ENCODE peak calls at places on chromosomes 7 and 10, in six cellular contexts. One of them, this sample, is unnamed.

GRCh38 chr7:48337781-48338180 is 166.5 kb downstream of the ABCA13 start:
- DNase-seq in K562: no peak
- DNase-seq in astrocyte: no peak
- DNase-seq in HepG2: no peak
- DNase-seq in neural progenitor cell: no peak
- DNase-seq in mammary epithelial cell: no peak
- DNase-seq in this sample: no peak

GRCh38 chr10:68212721-68213352 is 19.1 kb downstream of the ATOH7 start:
- DNase-seq in K562: peak; percentile 37
- DNase-seq in astrocyte: peak; percentile 7
- DNase-seq in HepG2: peak; percentile 15
- DNase-seq in neural progenitor cell: no peak
- DNase-seq in mammary epithelial cell: peak; percentile 46
- DNase-seq in this sample: peak; percentile 43

GRCh38 chr7:83574616-83575015 is 74.3 kb downstream of the SEMA3E start:
- DNase-seq in K562: no peak
- DNase-seq in astrocyte: no peak
- DNase-seq in HepG2: no peak
- DNase-seq in neural progenitor cell: no peak
- DNase-seq in mammary epithelial cell: no peak
- DNase-seq in this sample: no peak

GRCh38 chr7:117873056-117873932 is at the start of gene CTTNBP2:
- DNase-seq in K562: no peak
- DNase-seq in astrocyte: peak; percentile 40
- DNase-seq in HepG2: no peak
- DNase-seq in neural progenitor cell: peak; percentile 90
- DNase-seq in mammary epithelial cell: peak; percentile 30
- DNase-seq in this sample: peak; percentile 85

GRCh38 chr10:100656479-100656878 is 88.9 kb upstream of the PAX2 start:
- DNase-seq in K562: peak; percentile 84
- DNase-seq in astrocyte: no peak
- DNase-seq in HepG2: no peak
- DNase-seq in neural progenitor cell: peak; percentile 72
- DNase-seq in mammary epithelial cell: peak; percentile 68
- DNase-seq in this sample: peak; percentile 74

GRCh38 chr10:125113661-125114388 is 46.5 kb downstream of the CTBP2 start:
- DNase-seq in K562: no peak
- DNase-seq in astrocyte: peak; percentile 77
- DNase-seq in HepG2: no peak
- DNase-seq in neural progenitor cell: no peak
- DNase-seq in mammary epithelial cell: peak; percentile 48
- DNase-seq in this sample: no peak

GRCh38 chr7:111558948-111559347 is 3.3 kb downstream of the IMMP2L start:
- DNase-seq in K562: no peak
- DNase-seq in astrocyte: no peak
- DNase-seq in HepG2: no peak
- DNase-seq in neural progenitor cell: no peak
- DNase-seq in mammary epithelial cell: no peak
- DNase-seq in this sample: no peak

GRCh38 chr7:23106491-23106800 is 861 bp downstream of the KLHL7 start:
- DNase-seq in K562: no peak
- DNase-seq in astrocyte: peak; percentile 28
- DNase-seq in HepG2: no peak
- DNase-seq in neural progenitor cell: peak; percentile 74
- DNase-seq in mammary epithelial cell: no peak
- DNase-seq in this sample: peak; percentile 80

GRCh38 chr10:97822261-97822687 is 27.4 kb upstream of the GOLGA7B start:
- DNase-seq in K562: no peak
- DNase-seq in astrocyte: no peak
- DNase-seq in HepG2: no peak
- DNase-seq in neural progenitor cell: no peak
- DNase-seq in mammary epithelial cell: peak; percentile 79
- DNase-seq in this sample: no peak

GRCh38 chr10:78528749-78529204 is 495.1 kb downstream of the RPS24 start:
- DNase-seq in K562: no peak
- DNase-seq in astrocyte: no peak
- DNase-seq in HepG2: peak; percentile 95
- DNase-seq in neural progenitor cell: no peak
- DNase-seq in mammary epithelial cell: no peak
- DNase-seq in this sample: no peak

GRCh38 chr10:132394201-132394811 is 2.7 kb upstream of the PWWP2B start:
- DNase-seq in K562: no peak
- DNase-seq in astrocyte: no peak
- DNase-seq in HepG2: no peak
- DNase-seq in neural progenitor cell: no peak
- DNase-seq in mammary epithelial cell: no peak
- DNase-seq in this sample: no peak

GRCh38 chr7:21338728-21339164 is 89.1 kb upstream of the SP4 start:
- DNase-seq in K562: no peak
- DNase-seq in astrocyte: no peak
- DNase-seq in HepG2: no peak
- DNase-seq in neural progenitor cell: no peak
- DNase-seq in mammary epithelial cell: no peak
- DNase-seq in this sample: no peak

GRCh38 chr7:80722596-80723141 is 84.2 kb downstream of the CD36 start:
- DNase-seq in K562: no peak
- DNase-seq in astrocyte: peak; percentile 100
- DNase-seq in HepG2: peak; percentile 45
- DNase-seq in neural progenitor cell: peak; percentile 10
- DNase-seq in mammary epithelial cell: peak; percentile 99
- DNase-seq in this sample: peak; percentile 47

GRCh38 chr7:7496326-7496725 is 39.3 kb downstream of the COL28A1 start:
- DNase-seq in K562: no peak
- DNase-seq in astrocyte: peak; percentile 74
- DNase-seq in HepG2: no peak
- DNase-seq in neural progenitor cell: no peak
- DNase-seq in mammary epithelial cell: no peak
- DNase-seq in this sample: no peak

GRCh38 chr7:2715341-2716231 is 27.6 kb downstream of the AMZ1 start:
- DNase-seq in K562: no peak
- DNase-seq in astrocyte: no peak
- DNase-seq in HepG2: no peak
- DNase-seq in neural progenitor cell: no peak
- DNase-seq in mammary epithelial cell: no peak
- DNase-seq in this sample: no peak

GRCh38 chr7:134724606-134725005 is 54.8 kb upstream of the CALD1 start:
- DNase-seq in K562: no peak
- DNase-seq in astrocyte: no peak
- DNase-seq in HepG2: peak; percentile 10
- DNase-seq in neural progenitor cell: peak; percentile 31
- DNase-seq in mammary epithelial cell: peak; percentile 40
- DNase-seq in this sample: peak; percentile 79

GRCh38 chr10:767211-767610 is 77.7 kb upstream of the DIP2C start:
- DNase-seq in K562: no peak
- DNase-seq in astrocyte: no peak
- DNase-seq in HepG2: no peak
- DNase-seq in neural progenitor cell: no peak
- DNase-seq in mammary epithelial cell: no peak
- DNase-seq in this sample: no peak

GRCh38 chr7:38451840-38452239 is 178.4 kb upstream of the TARP start:
- DNase-seq in K562: no peak
- DNase-seq in astrocyte: peak; percentile 16
- DNase-seq in HepG2: peak; percentile 1
- DNase-seq in neural progenitor cell: peak; percentile 49
- DNase-seq in mammary epithelial cell: peak; percentile 4
- DNase-seq in this sample: peak; percentile 62

GRCh38 chr7:36036590-36036989 is 116.5 kb upstream of the EEPD1 start:
- DNase-seq in K562: no peak
- DNase-seq in astrocyte: no peak
- DNase-seq in HepG2: no peak
- DNase-seq in neural progenitor cell: no peak
- DNase-seq in mammary epithelial cell: peak; percentile 7
- DNase-seq in this sample: no peak

GRCh38 chr10:52050429-52051047 is 263.5 kb upstream of the DKK1 start:
- DNase-seq in K562: no peak
- DNase-seq in astrocyte: no peak
- DNase-seq in HepG2: no peak
- DNase-seq in neural progenitor cell: no peak
- DNase-seq in mammary epithelial cell: no peak
- DNase-seq in this sample: no peak

GRCh38 chr7:28685660-28686417 is 272.3 kb downstream of the TRIL start:
- DNase-seq in K562: peak; percentile 9
- DNase-seq in astrocyte: peak; percentile 98
- DNase-seq in HepG2: peak; percentile 68
- DNase-seq in neural progenitor cell: peak; percentile 58
- DNase-seq in mammary epithelial cell: peak; percentile 96
- DNase-seq in this sample: peak; percentile 77

GRCh38 chr7:32905175-32905662 is 13.7 kb upstream of the KBTBD2 start:
- DNase-seq in K562: peak; percentile 85
- DNase-seq in astrocyte: peak; percentile 80
- DNase-seq in HepG2: no peak
- DNase-seq in neural progenitor cell: peak; percentile 73
- DNase-seq in mammary epithelial cell: peak; percentile 54
- DNase-seq in this sample: peak; percentile 98

DNA sequence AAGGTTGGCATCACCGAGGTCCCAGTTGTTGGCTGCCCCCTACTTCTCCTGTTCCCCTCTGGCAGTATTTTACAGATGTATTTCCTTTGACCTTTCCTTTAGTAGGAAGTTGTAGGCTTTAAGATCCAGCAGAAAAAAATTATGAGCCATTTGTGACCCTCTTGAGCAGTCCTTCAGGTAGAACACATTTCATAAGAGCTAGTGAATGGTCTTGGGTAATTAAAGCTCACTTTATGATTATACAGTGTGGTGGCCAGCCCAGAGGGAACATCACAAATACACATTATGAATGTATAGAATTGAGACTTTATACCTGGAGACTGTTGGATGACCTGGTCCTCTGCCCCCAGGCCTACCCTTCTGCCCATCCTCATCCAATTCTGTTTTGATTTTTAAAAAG is 57.0 kb downstream of the KAT6B start:
- DNase-seq in K562: no peak
- DNase-seq in astrocyte: no peak
- DNase-seq in HepG2: no peak
- DNase-seq in neural progenitor cell: no peak
- DNase-seq in mammary epithelial cell: no peak
- DNase-seq in this sample: no peak
- TF ChIP-seq EZH2 in K562: no peak
- TF ChIP-seq EZH2 in astrocyte: no peak
- TF ChIP-seq EZH2 in HepG2: no peak
- TF ChIP-seq EZH2 in neural progenitor cell: no peak
- TF ChIP-seq EZH2 in mammary epithelial cell: no peak
- TF ChIP-seq EZH2 in this sample: no peak

DNA sequence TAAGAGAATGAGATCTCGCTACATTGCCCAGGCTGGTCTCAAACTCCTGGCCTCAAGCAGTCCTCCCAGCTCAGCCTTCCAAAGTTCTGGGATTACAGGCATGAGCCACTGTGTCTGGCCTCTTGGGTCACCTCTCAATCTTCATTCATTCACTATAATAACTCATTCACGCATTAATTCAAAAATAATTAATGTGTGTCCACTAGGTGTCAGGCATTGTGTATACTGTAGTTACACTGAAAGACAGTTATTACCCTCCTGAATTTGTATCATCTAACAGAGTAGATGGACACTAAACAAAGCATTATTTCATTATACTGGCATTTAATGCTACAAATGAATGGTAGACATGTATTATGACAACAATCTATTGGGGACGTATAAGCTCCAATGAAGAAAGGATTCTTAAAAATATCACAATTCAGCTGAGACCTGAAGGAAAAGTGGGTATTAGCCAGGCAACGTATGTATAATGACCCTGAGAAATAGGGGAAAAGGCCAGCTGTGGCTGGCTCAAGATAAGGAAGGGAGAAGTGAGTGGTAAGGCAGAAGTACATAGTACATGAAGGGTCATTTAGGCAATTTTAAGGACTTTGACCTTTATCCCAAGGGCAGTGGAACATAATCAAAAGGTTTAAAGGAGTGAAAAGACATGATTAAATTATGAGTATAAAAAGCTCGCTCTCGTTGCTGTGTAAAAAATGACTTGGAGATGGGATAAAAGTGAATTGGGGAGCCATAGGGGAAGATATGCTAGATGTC is 150.7 kb downstream of the BTAF1 start:
- DNase-seq in K562: peak; percentile 9
- DNase-seq in astrocyte: no peak
- DNase-seq in HepG2: no peak
- DNase-seq in neural progenitor cell: no peak
- DNase-seq in mammary epithelial cell: no peak
- DNase-seq in this sample: no peak
- TF ChIP-seq EZH2 in K562: no peak
- TF ChIP-seq EZH2 in astrocyte: no peak
- TF ChIP-seq EZH2 in HepG2: no peak
- TF ChIP-seq EZH2 in neural progenitor cell: no peak
- TF ChIP-seq EZH2 in mammary epithelial cell: no peak
- TF ChIP-seq EZH2 in this sample: no peak

DNA sequence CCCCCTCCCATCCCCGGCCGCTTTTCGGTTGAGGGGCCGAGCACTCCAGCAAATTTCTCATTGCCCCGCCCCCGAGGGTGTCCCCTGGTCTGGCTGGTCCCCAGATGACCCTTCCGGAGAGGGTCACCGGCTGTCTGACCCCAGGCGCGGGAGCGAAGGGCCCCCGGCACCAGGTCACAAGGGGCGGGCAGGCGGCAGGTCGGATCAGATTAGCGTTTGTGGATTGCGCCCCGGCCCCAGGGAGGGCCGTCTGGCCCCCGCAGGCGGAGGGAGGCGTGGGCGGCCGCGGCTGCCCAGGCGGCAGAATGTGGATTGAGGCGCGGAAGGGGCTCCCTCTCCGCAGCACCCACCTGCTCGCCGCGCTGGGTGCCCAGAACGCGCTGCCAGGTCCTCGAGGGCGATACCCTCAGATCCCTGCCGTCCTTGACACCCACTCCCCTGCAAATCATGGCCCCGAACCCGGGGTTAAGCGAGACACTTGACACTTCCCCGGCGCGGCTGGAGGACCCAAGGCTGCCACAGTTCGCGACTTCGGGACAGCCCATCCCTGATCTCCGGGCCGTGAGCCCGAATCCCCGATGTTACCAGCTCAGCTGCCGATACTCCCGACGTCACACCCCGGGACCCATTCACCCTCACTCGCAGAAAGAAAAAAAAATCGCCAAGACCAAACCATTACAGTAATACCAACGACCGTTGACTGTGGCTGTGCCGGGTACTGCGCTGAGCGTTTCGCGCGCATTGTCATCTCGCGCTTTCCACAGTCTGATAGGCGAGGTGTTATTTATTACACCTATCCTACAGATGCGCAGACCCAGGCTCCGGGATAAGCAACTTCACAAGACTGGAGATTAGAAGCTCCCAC is 953 bp downstream of the NODAL start:
- DNase-seq in K562: peak; percentile 43
- DNase-seq in astrocyte: no peak
- DNase-seq in HepG2: no peak
- DNase-seq in neural progenitor cell: peak; percentile 61
- DNase-seq in mammary epithelial cell: no peak
- DNase-seq in this sample: peak; percentile 64
- TF ChIP-seq EZH2 in K562: peak; percentile 84
- TF ChIP-seq EZH2 in astrocyte: peak; percentile 96
- TF ChIP-seq EZH2 in HepG2: no peak
- TF ChIP-seq EZH2 in neural progenitor cell: peak; percentile 89
- TF ChIP-seq EZH2 in mammary epithelial cell: peak; percentile 89
- TF ChIP-seq EZH2 in this sample: no peak

GRCh38 chr7:97020601-97021442 is 3.8 kb downstream of the DLX5 start:
- DNase-seq in K562: no peak
- DNase-seq in astrocyte: no peak
- DNase-seq in HepG2: no peak
- DNase-seq in neural progenitor cell: peak; percentile 81
- DNase-seq in mammary epithelial cell: no peak
- DNase-seq in this sample: peak; percentile 69
- TF ChIP-seq EZH2 in K562: no peak
- TF ChIP-seq EZH2 in astrocyte: no peak
- TF ChIP-seq EZH2 in HepG2: no peak
- TF ChIP-seq EZH2 in neural progenitor cell: peak; percentile 89
- TF ChIP-seq EZH2 in mammary epithelial cell: no peak
- TF ChIP-seq EZH2 in this sample: peak; percentile 95